ENCODE peak calls at places on chromosomes 5 and 9, in four cellular contexts. Q is fibroblast of lung, P is AG20443, H is mesenchymal stem cell. F is an unnamed sample.

GRCh38 chr5:103498800-103499199 is 63.8 kb downstream of the NUDT12 start:
- DNase-seq in H (no peak), Q (no peak), P (no peak), F (no peak)

GRCh38 chr5:166834246-166834645 is 1457.2 kb upstream of the WWC1 start:
- DNase-seq in Q (no peak), P (no peak), H (peak), F (no peak)

GRCh38 chr5:144032375-144032774 is 138.1 kb downstream of the YIPF5 start:
- DNase-seq in P (no peak), Q (no peak), H (no peak), F (no peak)

GRCh38 chr5:134769206-134769605 is 10.6 kb downstream of the DDX46 start:
- DNase-seq in H (peak), P (no peak), Q (peak), F (peak)

GRCh38 chr5:25362799-25363198 is 718.0 kb upstream of the CDH10 start:
- DNase-seq in P (no peak), H (peak), Q (no peak), F (no peak)

GRCh38 chr9:111634860-111635259 is 3.7 kb downstream of the DNAJC25 start:
- DNase-seq in P (no peak), H (no peak), Q (no peak), F (no peak)

GRCh38 chr9:16136961-16137360 is 584.1 kb downstream of the CCDC171 start:
- DNase-seq in P (peak), H (peak), Q (peak), F (peak)

GRCh38 chr5:155471027-155471426 is 457.5 kb downstream of the KIF4B start:
- DNase-seq in Q (no peak), P (no peak), H (no peak), F (no peak)

GRCh38 chr5:33371660-33372059 is 69.1 kb upstream of the TARS1 start:
- DNase-seq in H (peak), P (peak), Q (peak), F (no peak)

GRCh38 chr9:105309531-105309931 is 65.1 kb downstream of the SLC44A1 start:
- DNase-seq in P (peak), Q (no peak), H (no peak), F (no peak)

GRCh38 chr5:138641547-138642298 is 66.5 kb upstream of the HSPA9 start:
- DNase-seq in H (peak), Q (peak), P (peak), F (peak)

GRCh38 chr5:55911784-55912653 is 60.9 kb downstream of the IL31RA start:
- DNase-seq in Q (peak), P (no peak), H (no peak), F (no peak)

GRCh38 chr5:139061274-139061673 is 136.9 kb downstream of the SIL1 start:
- DNase-seq in H (peak), Q (peak), P (peak), F (peak)

GRCh38 chr5:176629853-176630680 is at the start of the genes EIF4E1B and SNCB:
- DNase-seq in Q (peak), P (peak), H (peak), F (no peak)

GRCh38 chr9:136268318-136268717 is 22.7 kb upstream of the QSOX2 start:
- DNase-seq in H (no peak), Q (peak), P (no peak), F (no peak)

GRCh38 chr9:121783523-121784507 is 132.4 kb downstream of the DAB2IP start:
- DNase-seq in Q (no peak), H (no peak), P (no peak), F (no peak)

GRCh38 chr9:37921546-37922300 is 17.8 kb upstream of the SLC25A51 start:
- DNase-seq in H (no peak), P (no peak), Q (no peak), F (peak)

GRCh38 chr5:132815454-132815853 is 2.4 kb downstream of the SOWAHA start:
- DNase-seq in Q (peak), H (no peak), P (peak), F (no peak)

GRCh38 chr5:66477591-66477990 is 118.6 kb upstream of the MAST4 start:
- DNase-seq in Q (no peak), P (no peak), H (no peak), F (no peak)

GRCh38 chr5:157865844-157866243 is 6.9 kb upstream of the CLINT1 start:
- DNase-seq in H (peak), Q (no peak), P (no peak), F (no peak)

GRCh38 chr5:122264610-122265009 is 47.4 kb upstream of the SNCAIP start:
- DNase-seq in P (no peak), Q (no peak), H (no peak), F (no peak)

GRCh38 chr5:59067976-59068651 is 485.2 kb downstream of the RAB3C start:
- DNase-seq in P (no peak), Q (peak), H (no peak), F (no peak)

GRCh38 chr5:148229840-148230239 is 8.5 kb upstream of the MARCOL start:
- DNase-seq in P (no peak), H (no peak), Q (no peak), F (no peak)

GRCh38 chr9:76086521-76086920 is 196.0 kb downstream of the PCSK5 start:
- DNase-seq in H (no peak), P (no peak), Q (peak), F (no peak)

GRCh38 chr5:56422060-56422762 is 189.1 kb upstream of the ANKRD55 start:
- DNase-seq in P (no peak), Q (no peak), H (no peak), F (peak)

GRCh38 chr9:37339945-37340344 is 82.6 kb upstream of the GRHPR start:
- DNase-seq in H (no peak), Q (no peak), P (no peak), F (no peak)

GRCh38 chr9:758147-758546 is 83.3 kb upstream of the DMRT1 start:
- DNase-seq in P (no peak), H (no peak), Q (no peak), F (no peak)

GRCh38 chr5:177458912-177459350 is 12.3 kb downstream of the PRR7 start:
- DNase-seq in P (no peak), Q (peak), H (peak), F (no peak)

GRCh38 chr5:68251804-68252648 is 36.5 kb downstream of the PIK3R1 start:
- DNase-seq in Q (peak), P (peak), H (peak), F (no peak)

GRCh38 chr9:98208635-98209034 is 16.2 kb upstream of the CORO2A start:
- DNase-seq in Q (no peak), P (no peak), H (no peak), F (no peak)

GRCh38 chr5:394671-395155 is 48.3 kb upstream of the EXOC3 start:
- DNase-seq in H (no peak), Q (no peak), P (no peak), F (peak)